ENCODE peak calls at places on chromosomes 2 and 18, in six cellular contexts. B is psoas muscle, Q is mammary epithelial cell, U is GM23338, N is lower lobe of right lung, F is IMR-90. C is an unnamed sample. For H3K27me3, the result is how much of the 10 kb centered on the place peaks cover.

GRCh38 chr2:39492095-39492590 is 55.1 kb upstream of the MAP4K3 start:
- DNase-seq in F (peak), Q (peak), U (no peak), N (no peak), B (no peak), C (peak)

GRCh38 chr2:33014268-33014667 is 67.5 kb downstream of the LTBP1 start:
- DNase-seq in Q (peak), F (no peak), U (no peak), B (no peak), N (no peak), C (peak)

GRCh38 chr2:160321025-160321424 is 121.0 kb upstream of the ITGB6 start:
- DNase-seq in F (no peak), Q (no peak), U (no peak), B (no peak), N (no peak), C (peak)

GRCh38 chr2:150264442-150264841 is 223.0 kb downstream of the RND3 start:
- DNase-seq in F (peak), B (no peak), U (no peak), N (no peak), Q (no peak), C (no peak)

GRCh38 chr2:58045580-58046334 is 849 bp upstream of the VRK2 start:
- DNase-seq in B (no peak), Q (no peak), U (no peak), N (peak), F (no peak), C (no peak)

GRCh38 chr18:14997367-14997766 is 249.4 kb downstream of the ANKRD30B start:
- DNase-seq in B (no peak), Q (no peak), N (no peak), F (no peak), U (no peak), C (no peak)

GRCh38 chr2:45796500-45796899 is 145.0 kb downstream of the PRKCE start:
- DNase-seq in N (no peak), F (no peak), U (no peak), Q (peak), B (no peak), C (peak)

GRCh38 chr18:3675994-3676393 is 226.0 kb downstream of the TGIF1 start:
- DNase-seq in N (no peak), F (no peak), B (no peak), U (no peak), Q (no peak), C (no peak)

GRCh38 chr2:109284816-109285215 is 155.8 kb downstream of the SH3RF3 start:
- DNase-seq in U (no peak), B (peak), Q (no peak), N (no peak), F (peak), C (no peak)

GRCh38 chr2:156907806-156908205 is 349.7 kb upstream of the GALNT5 start:
- DNase-seq in F (peak), Q (peak), B (no peak), U (no peak), N (no peak), C (peak)

GRCh38 chr2:167753142-167753541 is 494.3 kb downstream of the STK39 start:
- DNase-seq in F (no peak), Q (no peak), N (no peak), U (no peak), B (no peak), C (no peak)

GRCh38 chr2:62203459-62203858 is 7.5 kb downstream of the B3GNT2 start:
- DNase-seq in N (no peak), Q (no peak), F (no peak), U (no peak), B (no peak), C (no peak)

GRCh38 chr18:22168360-22168921 is 948 bp upstream of the GATA6 start:
- DNase-seq in U (peak), B (no peak), N (no peak), F (no peak), Q (no peak), C (no peak)

GRCh38 chr2:183037660-183038340 is 457 bp downstream of the NCKAP1 start:
- DNase-seq in Q (peak), U (peak), N (peak), B (no peak), F (no peak), C (no peak)

GRCh38 chr2:227748079-227748478 is 2.4 kb downstream of the SCYGR8 start:
- DNase-seq in F (no peak), Q (no peak), N (no peak), B (no peak), U (peak), C (peak)

GRCh38 chr2:70089220-70089945 is 2.1 kb downstream of the PCBP1 start:
- DNase-seq in U (peak), F (no peak), N (no peak), B (peak), Q (no peak), C (no peak)

GRCh38 chr2:122136071-122136470 is 380.6 kb downstream of the TSN start:
- DNase-seq in B (no peak), F (peak), Q (peak), N (no peak), U (peak), C (peak)

GRCh38 chr2:27863146-27863545 is 27.0 kb downstream of the RBKS start:
- DNase-seq in Q (no peak), B (no peak), F (no peak), U (no peak), N (peak), C (no peak)

GRCh38 chr2:30860715-30861114 is 53.5 kb upstream of the CAPN13 start:
- DNase-seq in F (no peak), U (no peak), B (no peak), Q (no peak), N (no peak), C (no peak)

GRCh38 chr2:30860003-30860402 is 52.8 kb upstream of the CAPN13 start:
- DNase-seq in B (no peak), N (no peak), F (no peak), U (no peak), Q (no peak), C (no peak)

GRCh38 chr2:30865892-30866681 is 58.8 kb upstream of the CAPN13 start:
- DNase-seq in F (no peak), N (no peak), B (no peak), U (no peak), Q (no peak), C (no peak)

GRCh38 chr2:30865218-30865617 is 58.0 kb upstream of the CAPN13 start:
- DNase-seq in N (no peak), B (no peak), Q (no peak), F (no peak), U (no peak), C (no peak)

DNA sequence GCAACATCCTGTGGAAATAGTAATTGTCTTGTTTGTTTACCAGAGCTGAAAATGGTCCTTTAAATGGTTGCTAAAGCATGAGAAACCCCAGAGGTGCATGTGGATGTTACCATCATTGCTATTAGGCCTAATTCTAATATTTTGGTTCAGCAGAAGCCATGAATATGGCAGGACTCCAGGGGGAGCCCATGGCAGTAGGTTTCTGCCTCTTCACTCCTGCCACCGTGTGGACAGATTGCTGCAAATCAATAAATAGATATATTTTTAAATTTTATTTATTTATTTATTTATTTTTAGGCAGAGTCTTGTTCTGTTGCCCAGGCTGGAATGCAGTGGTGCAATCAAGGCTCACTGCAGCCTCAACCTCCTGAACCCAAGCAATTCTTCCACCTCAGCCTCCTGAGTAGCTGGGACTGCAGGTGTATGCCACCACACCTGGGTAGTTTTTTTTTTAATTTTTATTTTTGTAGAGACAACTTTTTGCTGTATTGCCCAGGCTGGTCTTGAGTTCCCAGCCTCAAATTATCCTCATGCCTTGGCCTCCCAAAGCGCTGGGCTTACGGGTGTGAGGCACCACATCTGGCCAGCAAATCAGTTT is 54.9 kb upstream of the CAPN13 start:
- DNase-seq in F (peak), U (peak), Q (peak), N (peak), B (no peak), C (peak)
- TF ChIP-seq CTCF in F (peak), U (peak), Q (peak), N (peak), B (peak), C (peak)

GRCh38 chr2:238591732-238592131 is 165.0 kb downstream of the ASB1 start:
- DNase-seq in F (no peak), Q (no peak), N (no peak), B (no peak), U (no peak), C (no peak)

GRCh38 chr2:238586931-238587775 is 160.4 kb downstream of the ASB1 start:
- DNase-seq in B (no peak), F (no peak), U (no peak), N (no peak), Q (no peak), C (no peak)

GRCh38 chr2:238587776-238588660 is 161.3 kb downstream of the ASB1 start:
- DNase-seq in F (no peak), U (no peak), Q (no peak), B (no peak), N (no peak), C (no peak)

GRCh38 chr2:238593236-238593635 is 166.5 kb downstream of the ASB1 start:
- DNase-seq in B (no peak), F (no peak), N (no peak), Q (no peak), U (no peak), C (no peak)

GRCh38 chr2:238589591-238590460 is 163.1 kb downstream of the ASB1 start:
- DNase-seq in Q (no peak), U (no peak), F (no peak), B (no peak), N (no peak), C (no peak)
- H3K27me3 ChIP-seq in Q (under half), U (under half), F (under half), B (under half), N (under half), C (under half)

GRCh38 chr18:75896865-75897264 is 469.4 kb upstream of the SMIM21 start:
- DNase-seq in Q (peak), U (peak), F (no peak), N (no peak), B (no peak), C (peak)
- TF ChIP-seq CTCF in Q (peak), U (peak), F (no peak), N (no peak), B (no peak), C (no peak)

GRCh38 chr2:60550984-60551240 is 2.5 kb downstream of the BCL11A start:
- DNase-seq in B (no peak), N (no peak), F (no peak), Q (no peak), U (no peak), C (no peak)
- H3K27me3 ChIP-seq in B (half or more), N (half or more), F (under half), Q (under half), U (under half), C (under half)

DNA sequence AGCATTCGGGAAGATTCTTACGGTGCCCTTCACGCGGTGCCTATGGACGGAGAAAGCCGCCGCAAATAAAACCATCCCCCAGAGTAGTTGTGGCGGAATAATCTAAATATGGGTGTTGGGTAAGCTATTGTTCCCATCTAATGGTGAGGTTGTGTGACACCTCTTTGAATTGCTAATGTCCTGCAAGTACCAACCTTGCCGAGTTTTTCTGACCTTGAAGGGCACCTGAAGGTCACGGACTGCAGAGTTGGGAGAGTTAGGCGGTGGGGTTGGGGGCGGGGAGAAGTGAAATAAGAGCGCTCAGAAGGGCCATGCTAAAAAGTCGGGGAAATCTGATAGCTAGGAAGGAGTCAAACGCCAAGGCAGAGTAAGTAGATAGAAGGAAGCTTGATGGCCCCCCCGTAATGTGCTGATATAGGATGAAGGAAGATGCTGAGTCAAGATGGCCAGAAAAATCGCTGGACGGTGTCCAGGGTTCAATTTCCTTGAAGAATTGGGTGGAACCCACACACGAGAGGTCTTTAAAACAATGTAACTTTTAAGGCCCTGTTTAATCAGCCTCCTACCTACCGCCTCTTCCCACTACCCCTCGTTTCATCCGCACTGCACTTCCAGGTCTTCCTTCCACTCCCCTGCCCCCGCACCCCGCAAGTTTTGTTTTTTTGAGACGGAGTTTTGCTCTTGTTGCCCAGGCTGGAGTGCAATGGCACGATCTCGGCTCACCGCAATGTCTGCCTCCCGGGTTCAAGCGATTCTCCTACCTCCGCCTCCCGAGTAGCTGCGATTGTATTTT is 602 bp downstream of the KATNAL2 start:
- DNase-seq in F (peak), U (peak), B (peak), Q (peak), N (no peak), C (peak)
- TF ChIP-seq CTCF in F (no peak), U (no peak), B (no peak), Q (no peak), N (no peak), C (no peak)

DNA sequence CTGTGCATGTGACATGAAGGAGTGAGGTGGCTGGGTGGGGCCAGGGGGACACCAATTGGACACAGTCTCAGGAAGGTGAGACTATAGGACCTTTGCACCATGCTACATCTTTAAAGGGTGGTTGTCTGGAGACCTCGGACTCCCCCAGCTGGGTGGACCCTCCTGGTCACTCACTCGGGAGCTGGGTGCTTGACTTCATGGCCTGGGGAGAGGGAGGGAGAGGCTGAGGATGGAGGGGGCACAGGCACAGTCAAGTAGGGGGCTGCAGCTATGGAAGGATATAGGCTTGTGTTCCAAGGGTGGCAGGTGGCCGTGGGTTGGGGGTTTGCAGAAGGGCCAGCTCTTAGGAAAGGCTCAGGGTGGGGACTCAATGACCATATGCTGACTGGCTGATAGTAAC is 7.1 kb upstream of the CELF4 start:
- DNase-seq in N (no peak), B (no peak), U (no peak), Q (no peak), F (no peak), C (no peak)
- H3K27me3 ChIP-seq in N (under half), B (half or more), U (under half), Q (under half), F (under half), C (under half)

DNA sequence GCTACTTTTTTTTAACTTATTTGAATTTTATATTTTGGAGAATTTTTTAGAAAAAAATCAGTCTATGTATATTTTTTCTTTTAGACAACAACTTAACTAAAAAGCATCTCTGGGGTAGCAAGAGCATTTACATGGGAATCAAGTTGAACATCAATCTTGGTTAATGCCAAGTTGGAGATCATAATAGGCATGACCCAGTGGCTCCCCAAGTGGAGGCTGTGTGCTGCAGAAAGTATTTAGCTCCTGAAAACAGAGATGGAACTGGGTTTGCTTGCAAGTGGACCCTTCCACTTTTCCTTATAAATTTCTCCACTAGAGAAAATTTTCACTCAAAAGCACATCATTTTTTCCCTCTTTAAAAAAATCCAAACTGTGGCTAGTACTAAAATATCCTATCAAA is 23.9 kb upstream of the CAVIN2 start:
- DNase-seq in Q (no peak), N (no peak), B (no peak), U (peak), F (no peak), C (no peak)
- TF ChIP-seq CTCF in Q (peak), N (no peak), B (no peak), U (peak), F (no peak), C (peak)

GRCh38 chr18:12281861-12282260 is 26.2 kb upstream of the TUBB6 start:
- DNase-seq in B (no peak), F (no peak), U (no peak), Q (no peak), N (no peak), C (no peak)
- H3K27me3 ChIP-seq in B (under half), F (under half), U (under half), Q (under half), N (under half), C (under half)

GRCh38 chr2:202494856-202495604 is 118.9 kb downstream of the BMPR2 start:
- DNase-seq in B (no peak), N (no peak), U (peak), Q (no peak), F (no peak), C (no peak)

GRCh38 chr2:202490479-202490878 is 114.4 kb downstream of the BMPR2 start:
- DNase-seq in B (no peak), Q (no peak), F (no peak), U (no peak), N (no peak), C (no peak)

GRCh38 chr2:202494300-202494699 is 118.2 kb downstream of the BMPR2 start:
- DNase-seq in B (no peak), Q (no peak), N (no peak), U (peak), F (peak), C (peak)

GRCh38 chr2:202488671-202489070 is 112.5 kb downstream of the BMPR2 start:
- DNase-seq in U (no peak), B (no peak), Q (no peak), N (no peak), F (no peak), C (no peak)

GRCh38 chr2:202491514-202491913 is 115.4 kb downstream of the BMPR2 start:
- DNase-seq in Q (peak), F (no peak), N (no peak), U (peak), B (no peak), C (no peak)
- TF ChIP-seq CTCF in Q (no peak), F (peak), N (no peak), U (peak), B (no peak), C (no peak)

C was measured in bronchial epithelial cell.